ENCODE peak calls at places on chromosomes 6 and 20, in four cellular contexts. I is right lobe of liver, A is H1, T is IMR-90. Y is an unnamed sample.

GRCh38 chr20:37042986-37043972 is 52.5 kb downstream of the RBL1 start:
- DNase-seq in I (no peak), A (no peak), T (no peak), Y (no peak)

GRCh38 chr6:7910654-7911344 is at the start of gene TXNDC5:
- DNase-seq in A (peak; percentile 82), T (peak; percentile 62), I (peak; percentile 91), Y (peak; percentile 54)

GRCh38 chr6:127690092-127690491 is 113.1 kb downstream of the C6orf58 start:
- DNase-seq in T (peak; percentile 28), I (no peak), A (no peak), Y (no peak)

GRCh38 chr6:89321571-89321970 is 6.5 kb upstream of the GABRR2 start:
- DNase-seq in A (no peak), I (no peak), T (no peak), Y (no peak)

GRCh38 chr6:137240168-137240567 is 21.0 kb upstream of the IFNGR1 start:
- DNase-seq in I (peak; percentile 37), A (no peak), T (peak; percentile 83), Y (peak; percentile 94)

GRCh38 chr20:32977281-32978008 is 26.8 kb downstream of the SUN5 start:
- DNase-seq in T (no peak), A (no peak), I (no peak), Y (peak; percentile 68)

GRCh38 chr20:17142666-17143065 is 84.2 kb upstream of the PCSK2 start:
- DNase-seq in T (no peak), I (no peak), A (no peak), Y (no peak)

GRCh38 chr6:36977470-36977941 is 8.5 kb downstream of the MTCH1 start:
- DNase-seq in T (no peak), I (no peak), A (no peak), Y (no peak)

GRCh38 chr6:142735182-142735581 is 209.8 kb downstream of the HIVEP2 start:
- DNase-seq in A (no peak), I (no peak), T (peak; percentile 10), Y (no peak)

GRCh38 chr20:57346477-57346876 is 4.6 kb upstream of the RAE1 start:
- DNase-seq in T (peak; percentile 70), A (peak; percentile 82), I (peak; percentile 69), Y (peak; percentile 93)

DNA sequence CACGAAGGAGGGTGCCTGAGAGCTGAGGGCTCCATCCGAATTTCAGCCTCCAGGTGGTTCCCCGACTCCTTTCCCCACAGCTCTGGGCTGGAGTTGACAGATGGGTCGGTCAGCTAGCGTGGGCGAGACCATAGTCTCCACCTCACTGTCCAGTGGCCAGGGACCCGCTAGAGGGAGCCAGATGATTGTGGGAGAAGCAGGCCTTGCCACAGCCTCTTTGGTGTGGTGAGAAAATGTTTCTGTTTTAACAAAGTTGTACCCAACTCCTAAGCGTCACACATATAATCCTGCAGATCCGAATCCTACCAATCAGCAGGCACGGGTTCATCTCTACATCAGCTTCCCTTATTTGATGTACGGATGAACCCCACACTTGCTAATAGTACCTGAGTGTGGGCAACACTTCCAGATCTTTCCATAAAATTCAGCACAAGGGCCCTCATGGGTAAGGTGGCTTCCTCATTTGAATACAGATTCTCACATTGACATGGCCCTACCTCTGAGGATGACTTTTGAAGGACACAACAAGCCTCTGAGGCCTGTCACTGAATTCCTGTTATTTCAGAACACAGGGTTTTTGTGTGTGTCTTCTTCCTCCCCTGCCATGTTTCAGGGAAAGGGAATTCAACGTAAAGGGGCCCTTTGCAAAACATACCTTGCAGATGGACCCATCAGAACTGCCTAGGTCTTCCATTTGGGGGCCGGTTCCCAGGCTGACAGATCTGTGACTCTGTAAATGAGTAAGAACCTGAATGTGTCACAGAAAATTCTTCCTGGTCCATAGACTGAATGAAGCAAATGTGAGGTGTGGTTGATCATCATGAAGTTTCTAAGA is 103.2 kb upstream of the DUSP22 start:
- DNase-seq in T (peak; percentile 79), A (peak; percentile 88), I (peak; percentile 82), Y (peak; percentile 62)
- TF ChIP-seq POLR2A in T (peak; percentile 54), A (no peak), I (no peak), Y (no peak)

GRCh38 chr6:121383478-121383877 is 49.2 kb upstream of the TBC1D32 start:
- DNase-seq in T (no peak), I (no peak), A (no peak), Y (no peak)

DNA sequence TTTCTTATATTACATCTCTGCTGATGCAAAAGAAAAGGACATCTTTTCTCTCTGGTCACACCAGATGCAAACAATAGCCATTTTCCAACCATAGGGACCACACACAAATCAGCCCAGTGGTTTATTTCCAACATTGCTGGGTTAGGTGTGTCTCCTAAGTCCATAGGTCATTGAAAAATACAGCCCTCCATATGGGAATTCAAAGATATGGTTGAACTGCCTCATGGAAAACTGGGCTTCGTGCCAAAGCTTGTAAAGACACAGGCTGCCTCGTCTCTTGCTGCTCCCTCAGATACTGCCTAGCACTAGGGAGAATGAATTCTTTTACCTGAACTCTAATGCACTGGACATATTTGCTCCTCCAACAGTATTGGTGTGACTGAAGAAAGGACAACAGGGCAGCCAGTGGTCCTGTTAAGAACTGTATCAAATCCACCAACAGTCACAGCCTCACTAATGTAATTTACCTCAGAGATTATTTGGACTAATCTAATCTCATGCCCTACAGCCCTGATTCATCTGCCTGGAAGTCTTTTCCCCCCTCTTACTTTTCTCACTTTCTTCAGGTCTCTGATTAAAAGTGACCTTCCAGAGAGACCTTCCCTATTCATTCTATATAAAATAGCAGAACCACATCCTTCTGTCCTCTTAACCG is 48.3 kb upstream of the TBC1D32 start:
- DNase-seq in T (no peak), A (no peak), I (no peak), Y (no peak)
- TF ChIP-seq CTCF in T (no peak), A (no peak), I (no peak), Y (no peak)

GRCh38 chr6:5260111-5260620 is 584 bp downstream of the LYRM4 start:
- DNase-seq in T (peak; percentile 39), I (peak; percentile 70), A (no peak), Y (peak; percentile 23)
- TF ChIP-seq POLR2A in T (no peak), I (no peak), A (peak; percentile 41), Y (no peak)

GRCh38 chr6:27864906-27865883 is 47.0 kb downstream of the OR2B2 start:
- DNase-seq in A (peak; percentile 86), I (peak; percentile 63), T (peak; percentile 99), Y (peak; percentile 94)

GRCh38 chr6:27867941-27868705 is 44.1 kb downstream of the OR2B2 start:
- DNase-seq in A (peak; percentile 38), I (no peak), T (peak; percentile 8), Y (no peak)

GRCh38 chr6:27866370-27867050 is 45.7 kb downstream of the OR2B2 start:
- DNase-seq in I (no peak), A (peak; percentile 65), T (peak; percentile 68), Y (no peak)

GRCh38 chr6:27865952-27866369 is 46.2 kb downstream of the OR2B2 start:
- DNase-seq in I (no peak), A (peak; percentile 71), T (no peak), Y (no peak)

GRCh38 chr6:27867051-27867940 is 44.9 kb downstream of the OR2B2 start:
- DNase-seq in T (peak; percentile 78), I (peak; percentile 83), A (peak; percentile 94), Y (peak; percentile 94)
- TF ChIP-seq CTCF in T (peak; percentile 1), I (no peak), A (no peak), Y (no peak)

Y was measured in lower leg skin.